ENCODE peak calls at places on chromosomes 13 and 19, in nine cellular contexts. One of them, this sample, is unnamed.

GRCh38 chr13:113129921-113130750 is 7.5 kb downstream of the F10 start:
- DNase-seq in dorsolateral prefrontal cortex: no peak
- DNase-seq in suprapubic skin: no peak
- DNase-seq in DND-41: no peak
- DNase-seq in left ventricle myocardium inferior: no peak
- DNase-seq in CD8-positive, alpha-beta T cell: no peak
- DNase-seq in IMR-90: no peak
- DNase-seq in cardiac muscle cell: no peak
- DNase-seq in aorta: peak
- DNase-seq in this sample: peak

GRCh38 chr13:73399347-73400216 is 340.8 kb downstream of the KLF5 start:
- DNase-seq in cardiac muscle cell: no peak
- DNase-seq in dorsolateral prefrontal cortex: no peak
- DNase-seq in aorta: no peak
- DNase-seq in CD8-positive, alpha-beta T cell: no peak
- DNase-seq in IMR-90: no peak
- DNase-seq in DND-41: no peak
- DNase-seq in left ventricle myocardium inferior: no peak
- DNase-seq in suprapubic skin: no peak
- DNase-seq in this sample: no peak

GRCh38 chr13:100491164-100491847 is 97.3 kb downstream of the GGACT start:
- DNase-seq in suprapubic skin: no peak
- DNase-seq in cardiac muscle cell: no peak
- DNase-seq in CD8-positive, alpha-beta T cell: no peak
- DNase-seq in IMR-90: peak
- DNase-seq in DND-41: no peak
- DNase-seq in aorta: no peak
- DNase-seq in left ventricle myocardium inferior: peak
- DNase-seq in dorsolateral prefrontal cortex: no peak
- DNase-seq in this sample: no peak

GRCh38 chr13:74414458-74414857 is 280.3 kb upstream of the KLF12 start:
- DNase-seq in dorsolateral prefrontal cortex: no peak
- DNase-seq in aorta: no peak
- DNase-seq in left ventricle myocardium inferior: no peak
- DNase-seq in CD8-positive, alpha-beta T cell: no peak
- DNase-seq in suprapubic skin: no peak
- DNase-seq in DND-41: no peak
- DNase-seq in IMR-90: no peak
- DNase-seq in cardiac muscle cell: no peak
- DNase-seq in this sample: no peak

GRCh38 chr19:35154535-35155406 is at the start of gene FXYD5:
- DNase-seq in DND-41: peak
- DNase-seq in dorsolateral prefrontal cortex: no peak
- DNase-seq in IMR-90: peak
- DNase-seq in suprapubic skin: peak
- DNase-seq in aorta: peak
- DNase-seq in left ventricle myocardium inferior: peak
- DNase-seq in cardiac muscle cell: no peak
- DNase-seq in CD8-positive, alpha-beta T cell: peak
- DNase-seq in this sample: peak

GRCh38 chr13:79662882-79663281 is 181.9 kb downstream of the NDFIP2 start:
- DNase-seq in CD8-positive, alpha-beta T cell: no peak
- DNase-seq in dorsolateral prefrontal cortex: no peak
- DNase-seq in suprapubic skin: no peak
- DNase-seq in aorta: no peak
- DNase-seq in IMR-90: no peak
- DNase-seq in cardiac muscle cell: peak
- DNase-seq in DND-41: no peak
- DNase-seq in left ventricle myocardium inferior: peak
- DNase-seq in this sample: peak

GRCh38 chr19:42242071-42242511 is 311 bp downstream of the GSK3A start:
- DNase-seq in DND-41: no peak
- DNase-seq in CD8-positive, alpha-beta T cell: no peak
- DNase-seq in cardiac muscle cell: no peak
- DNase-seq in aorta: peak
- DNase-seq in IMR-90: no peak
- DNase-seq in suprapubic skin: peak
- DNase-seq in dorsolateral prefrontal cortex: no peak
- DNase-seq in left ventricle myocardium inferior: no peak
- DNase-seq in this sample: peak

GRCh38 chr13:36919833-36920611 is at the start of gene SMAD9:
- DNase-seq in IMR-90: peak
- DNase-seq in cardiac muscle cell: peak
- DNase-seq in CD8-positive, alpha-beta T cell: no peak
- DNase-seq in aorta: peak
- DNase-seq in DND-41: no peak
- DNase-seq in suprapubic skin: peak
- DNase-seq in dorsolateral prefrontal cortex: peak
- DNase-seq in left ventricle myocardium inferior: peak
- DNase-seq in this sample: peak

GRCh38 chr19:3818479-3818878 is 32.3 kb upstream of the MATK start:
- DNase-seq in left ventricle myocardium inferior: no peak
- DNase-seq in IMR-90: peak
- DNase-seq in suprapubic skin: no peak
- DNase-seq in DND-41: no peak
- DNase-seq in CD8-positive, alpha-beta T cell: no peak
- DNase-seq in dorsolateral prefrontal cortex: no peak
- DNase-seq in aorta: no peak
- DNase-seq in cardiac muscle cell: peak
- DNase-seq in this sample: no peak

GRCh38 chr19:38649305-38650179 is 2.1 kb downstream of the ACTN4 start:
- DNase-seq in dorsolateral prefrontal cortex: no peak
- DNase-seq in IMR-90: no peak
- DNase-seq in cardiac muscle cell: no peak
- DNase-seq in DND-41: no peak
- DNase-seq in aorta: no peak
- DNase-seq in suprapubic skin: no peak
- DNase-seq in CD8-positive, alpha-beta T cell: no peak
- DNase-seq in left ventricle myocardium inferior: no peak
- DNase-seq in this sample: peak

GRCh38 chr13:113734099-113734825 is 24.8 kb upstream of the TMEM255B start:
- DNase-seq in left ventricle myocardium inferior: no peak
- DNase-seq in suprapubic skin: no peak
- DNase-seq in DND-41: no peak
- DNase-seq in dorsolateral prefrontal cortex: peak
- DNase-seq in cardiac muscle cell: no peak
- DNase-seq in CD8-positive, alpha-beta T cell: no peak
- DNase-seq in aorta: peak
- DNase-seq in IMR-90: no peak
- DNase-seq in this sample: no peak

GRCh38 chr13:41802684-41803554 is 158.0 kb downstream of the VWA8 start:
- DNase-seq in dorsolateral prefrontal cortex: no peak
- DNase-seq in aorta: no peak
- DNase-seq in suprapubic skin: no peak
- DNase-seq in CD8-positive, alpha-beta T cell: no peak
- DNase-seq in left ventricle myocardium inferior: no peak
- DNase-seq in DND-41: no peak
- DNase-seq in IMR-90: peak
- DNase-seq in cardiac muscle cell: no peak
- DNase-seq in this sample: no peak

GRCh38 chr13:24868874-24869273 is 104.9 kb downstream of the RNF17 start:
- DNase-seq in suprapubic skin: no peak
- DNase-seq in CD8-positive, alpha-beta T cell: no peak
- DNase-seq in cardiac muscle cell: no peak
- DNase-seq in DND-41: no peak
- DNase-seq in left ventricle myocardium inferior: no peak
- DNase-seq in dorsolateral prefrontal cortex: no peak
- DNase-seq in aorta: no peak
- DNase-seq in IMR-90: no peak
- DNase-seq in this sample: no peak

GRCh38 chr19:54017266-54017665 is 25.8 kb downstream of the CACNG6 start:
- DNase-seq in aorta: no peak
- DNase-seq in CD8-positive, alpha-beta T cell: no peak
- DNase-seq in dorsolateral prefrontal cortex: no peak
- DNase-seq in cardiac muscle cell: no peak
- DNase-seq in DND-41: no peak
- DNase-seq in suprapubic skin: no peak
- DNase-seq in left ventricle myocardium inferior: no peak
- DNase-seq in IMR-90: peak
- DNase-seq in this sample: no peak

GRCh38 chr19:57755031-57755430 is 8.4 kb downstream of the ZNF776 start:
- DNase-seq in IMR-90: no peak
- DNase-seq in cardiac muscle cell: no peak
- DNase-seq in left ventricle myocardium inferior: no peak
- DNase-seq in aorta: no peak
- DNase-seq in dorsolateral prefrontal cortex: no peak
- DNase-seq in CD8-positive, alpha-beta T cell: no peak
- DNase-seq in suprapubic skin: no peak
- DNase-seq in DND-41: no peak
- DNase-seq in this sample: no peak

GRCh38 chr13:94548382-94549240 is 47.3 kb downstream of the TGDS start:
- DNase-seq in CD8-positive, alpha-beta T cell: no peak
- DNase-seq in IMR-90: peak
- DNase-seq in aorta: no peak
- DNase-seq in suprapubic skin: peak
- DNase-seq in cardiac muscle cell: peak
- DNase-seq in left ventricle myocardium inferior: peak
- DNase-seq in DND-41: peak
- DNase-seq in dorsolateral prefrontal cortex: peak
- DNase-seq in this sample: peak

GRCh38 chr13:114285166-114285808 is 3.9 kb downstream of the UPF3A start:
- DNase-seq in left ventricle myocardium inferior: no peak
- DNase-seq in CD8-positive, alpha-beta T cell: no peak
- DNase-seq in dorsolateral prefrontal cortex: no peak
- DNase-seq in suprapubic skin: peak
- DNase-seq in DND-41: no peak
- DNase-seq in aorta: no peak
- DNase-seq in IMR-90: peak
- DNase-seq in cardiac muscle cell: no peak
- DNase-seq in this sample: no peak

GRCh38 chr19:8477889-8478288 is 24.6 kb downstream of the PRAM1 start:
- DNase-seq in suprapubic skin: peak
- DNase-seq in left ventricle myocardium inferior: no peak
- DNase-seq in cardiac muscle cell: no peak
- DNase-seq in aorta: no peak
- DNase-seq in DND-41: no peak
- DNase-seq in IMR-90: no peak
- DNase-seq in CD8-positive, alpha-beta T cell: no peak
- DNase-seq in dorsolateral prefrontal cortex: no peak
- DNase-seq in this sample: no peak

GRCh38 chr19:54804571-54804970 is 1.2 kb downstream of the KIR2DL4 start:
- DNase-seq in cardiac muscle cell: no peak
- DNase-seq in left ventricle myocardium inferior: no peak
- DNase-seq in aorta: no peak
- DNase-seq in IMR-90: no peak
- DNase-seq in suprapubic skin: no peak
- DNase-seq in CD8-positive, alpha-beta T cell: no peak
- DNase-seq in dorsolateral prefrontal cortex: no peak
- DNase-seq in DND-41: no peak
- DNase-seq in this sample: no peak

DNA sequence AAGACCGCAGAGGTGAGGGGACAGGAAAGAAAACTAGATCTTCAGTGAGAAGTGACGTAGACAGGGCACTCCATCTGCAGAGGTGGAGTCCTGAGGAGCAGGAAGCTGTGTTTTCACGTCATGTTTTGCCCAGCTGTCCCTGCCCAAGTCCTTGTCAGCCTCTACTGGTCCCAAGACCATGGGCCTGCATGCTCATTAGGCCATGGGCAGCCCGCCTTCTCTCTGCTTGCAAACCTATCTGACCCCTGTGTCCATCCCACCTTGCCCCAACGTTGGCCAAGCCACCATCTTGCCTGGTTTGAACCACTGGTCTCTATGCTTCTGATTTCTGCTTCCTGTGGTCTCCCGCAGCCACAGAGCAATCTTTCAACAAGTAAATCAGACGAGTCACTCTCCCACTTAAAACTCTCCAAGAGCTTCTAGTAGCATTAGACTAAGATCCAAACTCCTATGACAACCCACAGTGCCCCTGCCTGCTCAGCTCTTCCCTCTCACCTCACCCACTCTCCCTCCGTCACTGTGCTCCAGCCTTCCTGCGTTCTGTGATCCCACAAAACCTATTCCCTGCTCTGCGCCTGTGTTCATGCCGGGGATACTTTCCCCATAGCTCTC is 18.6 kb upstream of the CCNE1 start:
- DNase-seq in aorta: no peak
- DNase-seq in IMR-90: no peak
- DNase-seq in suprapubic skin: no peak
- DNase-seq in CD8-positive, alpha-beta T cell: no peak
- DNase-seq in dorsolateral prefrontal cortex: no peak
- DNase-seq in cardiac muscle cell: no peak
- DNase-seq in left ventricle myocardium inferior: no peak
- DNase-seq in DND-41: no peak
- DNase-seq in this sample: no peak
- H3K27ac ChIP-seq in aorta: no peak
- H3K27ac ChIP-seq in IMR-90: no peak
- H3K27ac ChIP-seq in suprapubic skin: no peak
- H3K27ac ChIP-seq in CD8-positive, alpha-beta T cell: no peak
- H3K27ac ChIP-seq in dorsolateral prefrontal cortex: no peak
- H3K27ac ChIP-seq in cardiac muscle cell: no peak
- H3K27ac ChIP-seq in left ventricle myocardium inferior: no peak
- H3K27ac ChIP-seq in DND-41: no peak
- H3K27ac ChIP-seq in this sample: no peak

DNA sequence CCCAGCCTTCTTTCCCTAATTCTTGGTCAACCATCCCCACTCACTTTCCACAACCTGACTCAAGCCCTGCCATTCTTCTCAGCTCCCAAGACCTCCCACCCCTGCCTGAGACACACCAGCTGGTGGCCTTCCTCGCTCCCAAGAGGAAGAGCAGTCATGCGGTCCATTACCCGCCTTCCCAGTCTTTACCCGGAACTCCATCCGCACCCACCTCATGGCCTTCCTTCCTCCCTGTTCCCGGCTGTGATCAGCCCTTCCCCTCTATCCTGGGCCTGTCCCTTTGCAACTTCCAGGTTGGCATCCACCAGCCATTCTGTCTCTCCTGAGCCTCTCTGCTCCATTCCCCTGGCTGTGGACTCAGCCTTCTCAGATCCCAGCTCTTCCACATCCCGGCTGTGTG is 18.6 kb upstream of the INSR start:
- DNase-seq in aorta: no peak
- DNase-seq in IMR-90: no peak
- DNase-seq in dorsolateral prefrontal cortex: no peak
- DNase-seq in DND-41: no peak
- DNase-seq in cardiac muscle cell: no peak
- DNase-seq in CD8-positive, alpha-beta T cell: no peak
- DNase-seq in left ventricle myocardium inferior: no peak
- DNase-seq in suprapubic skin: peak
- DNase-seq in this sample: no peak
- H3K27ac ChIP-seq in aorta: no peak
- H3K27ac ChIP-seq in IMR-90: no peak
- H3K27ac ChIP-seq in dorsolateral prefrontal cortex: no peak
- H3K27ac ChIP-seq in DND-41: no peak
- H3K27ac ChIP-seq in cardiac muscle cell: no peak
- H3K27ac ChIP-seq in CD8-positive, alpha-beta T cell: no peak
- H3K27ac ChIP-seq in left ventricle myocardium inferior: no peak
- H3K27ac ChIP-seq in suprapubic skin: no peak
- H3K27ac ChIP-seq in this sample: no peak

GRCh38 chr19:47310819-47311218 is 1.2 kb downstream of the C5AR1 start:
- DNase-seq in DND-41: no peak
- DNase-seq in left ventricle myocardium inferior: peak
- DNase-seq in cardiac muscle cell: no peak
- DNase-seq in aorta: peak
- DNase-seq in suprapubic skin: no peak
- DNase-seq in IMR-90: peak
- DNase-seq in CD8-positive, alpha-beta T cell: no peak
- DNase-seq in dorsolateral prefrontal cortex: no peak
- DNase-seq in this sample: no peak
- H3K27ac ChIP-seq in DND-41: no peak
- H3K27ac ChIP-seq in left ventricle myocardium inferior: no peak
- H3K27ac ChIP-seq in cardiac muscle cell: no peak
- H3K27ac ChIP-seq in aorta: no peak
- H3K27ac ChIP-seq in suprapubic skin: no peak
- H3K27ac ChIP-seq in IMR-90: no peak
- H3K27ac ChIP-seq in CD8-positive, alpha-beta T cell: no peak
- H3K27ac ChIP-seq in dorsolateral prefrontal cortex: no peak
- H3K27ac ChIP-seq in this sample: no peak

GRCh38 chr19:4976412-4977298 is 7.7 kb downstream of the KDM4B start:
- DNase-seq in suprapubic skin: peak
- DNase-seq in CD8-positive, alpha-beta T cell: no peak
- DNase-seq in DND-41: no peak
- DNase-seq in dorsolateral prefrontal cortex: no peak
- DNase-seq in left ventricle myocardium inferior: peak
- DNase-seq in cardiac muscle cell: no peak
- DNase-seq in aorta: peak
- DNase-seq in IMR-90: peak
- DNase-seq in this sample: no peak
- H3K27ac ChIP-seq in suprapubic skin: peak
- H3K27ac ChIP-seq in CD8-positive, alpha-beta T cell: no peak
- H3K27ac ChIP-seq in DND-41: no peak
- H3K27ac ChIP-seq in dorsolateral prefrontal cortex: peak
- H3K27ac ChIP-seq in left ventricle myocardium inferior: peak
- H3K27ac ChIP-seq in cardiac muscle cell: peak
- H3K27ac ChIP-seq in aorta: no peak
- H3K27ac ChIP-seq in IMR-90: peak
- H3K27ac ChIP-seq in this sample: no peak

This sample was measured in WERI-Rb-1.